ENCODE peak calls at places on chromosomes 3 and 15, in five cellular contexts. G is BE2C, C is heart right ventricle, V is Kasumi-1, P is iris pigment epithelial cell. Q is an unnamed sample.

GRCh38 chr3:177196473-177197040 is 725 bp downstream of the TBL1XR1 start:
- DNase-seq in G (peak; percentile 37), C (peak; percentile 25), V (peak; percentile 73), P (peak; percentile 67), Q (peak; percentile 62)

GRCh38 chr15:34984884-34985630 is 3.0 kb downstream of the ZNF770 start:
- DNase-seq in P (peak; percentile 67), V (no peak), G (no peak), C (no peak), Q (no peak)

GRCh38 chr15:25790003-25790660 is 73.0 kb downstream of the ATP10A start:
- DNase-seq in G (no peak), C (peak; percentile 49), P (peak; percentile 26), V (no peak), Q (no peak)

GRCh38 chr3:8563597-8563996 is 62.0 kb downstream of the LMCD1 start:
- DNase-seq in C (no peak), P (no peak), G (no peak), V (no peak), Q (no peak)

GRCh38 chr3:186985713-186986364 is 55.5 kb downstream of the ST6GAL1 start:
- DNase-seq in C (peak; percentile 25), P (no peak), G (peak; percentile 69), V (peak; percentile 99), Q (no peak)

GRCh38 chr15:76203766-76204557 is 107.3 kb downstream of the ETFA start:
- DNase-seq in C (no peak), P (no peak), V (no peak), G (no peak), Q (no peak)

GRCh38 chr3:194814878-194815357 is 129.2 kb downstream of the FAM43A start:
- DNase-seq in P (no peak), V (no peak), G (no peak), C (no peak), Q (no peak)

GRCh38 chr15:37095993-37096877 is 4.1 kb downstream of the MEIS2 start:
- DNase-seq in G (peak; percentile 25), C (no peak), V (no peak), P (peak; percentile 47), Q (no peak)

GRCh38 chr3:69149586-69149985 is 27.2 kb upstream of the LMOD3 start:
- DNase-seq in V (no peak), G (no peak), C (no peak), P (no peak), Q (no peak)

GRCh38 chr15:32028921-32029320 is 1.4 kb upstream of the CHRNA7 start:
- DNase-seq in C (no peak), G (peak; percentile 72), P (no peak), V (no peak), Q (no peak)

GRCh38 chr15:99911824-99912223 is 178.6 kb upstream of the LYSMD4 start:
- DNase-seq in V (no peak), G (no peak), C (no peak), P (no peak), Q (no peak)

GRCh38 chr3:155701882-155702465 is 42.9 kb downstream of the PLCH1 start:
- DNase-seq in C (no peak), G (no peak), P (peak; percentile 42), V (peak; percentile 92), Q (peak; percentile 19)

GRCh38 chr3:172987268-172987667 is 153.8 kb downstream of the SPATA16 start:
- DNase-seq in C (no peak), G (no peak), P (no peak), V (no peak), Q (no peak)

GRCh38 chr3:24185738-24186384 is 240.8 kb downstream of the NR1D2 start:
- DNase-seq in C (no peak), G (peak; percentile 27), P (peak; percentile 75), V (peak; percentile 63), Q (peak; percentile 10)

GRCh38 chr3:13707456-13707855 is 158.5 kb downstream of the FBLN2 start:
- DNase-seq in P (no peak), V (no peak), G (no peak), C (no peak), Q (no peak)

GRCh38 chr3:47113669-47114365 is 50.1 kb downstream of the SETD2 start:
- DNase-seq in C (no peak), P (peak; percentile 89), V (no peak), G (no peak), Q (no peak)

GRCh38 chr15:89017370-89018066 is 70.7 kb upstream of the ABHD2 start:
- DNase-seq in V (peak; percentile 78), P (peak; percentile 72), C (peak; percentile 79), G (peak; percentile 89), Q (peak; percentile 88)

GRCh38 chr3:197298858-197299854 is 744 bp upstream of the DLG1 start:
- DNase-seq in V (no peak), C (peak; percentile 26), P (peak; percentile 39), G (peak; percentile 20), Q (no peak)

GRCh38 chr3:80771085-80771484 is 990.4 kb downstream of the GBE1 start:
- DNase-seq in C (no peak), V (peak; percentile 21), P (no peak), G (peak; percentile 90), Q (peak; percentile 19)

GRCh38 chr3:128317698-128318231 is 148.9 kb downstream of the DNAJB8 start:
- DNase-seq in P (no peak), G (peak; percentile 62), V (no peak), C (no peak), Q (no peak)

GRCh38 chr15:40501487-40501886 is 30.7 kb downstream of the CHST14 start:
- DNase-seq in V (no peak), C (no peak), P (no peak), G (no peak), Q (no peak)

GRCh38 chr15:77486542-77487478 is 66.1 kb downstream of the HMG20A start:
- DNase-seq in V (no peak), G (no peak), C (no peak), P (no peak), Q (no peak)

GRCh38 chr3:15405448-15406050 is 21.8 kb downstream of the METTL6 start:
- DNase-seq in C (no peak), V (peak; percentile 84), G (no peak), P (peak; percentile 65), Q (peak; percentile 28)

GRCh38 chr15:57909388-57909787 is 156.1 kb downstream of the ALDH1A2 start:
- DNase-seq in V (no peak), P (no peak), C (no peak), G (no peak), Q (no peak)

GRCh38 chr3:138434276-138434874 is at the start of gene ESYT3:
- DNase-seq in G (peak; percentile 73), V (peak; percentile 68), P (peak; percentile 74), C (peak; percentile 69), Q (no peak)

GRCh38 chr15:71581406-71581930 is 228.9 kb upstream of the NR2E3 start:
- DNase-seq in P (no peak), V (no peak), C (no peak), G (no peak), Q (no peak)

GRCh38 chr3:5138214-5138981 is 16.3 kb downstream of the ARL8B start:
- DNase-seq in G (no peak), P (peak; percentile 67), V (no peak), C (no peak), Q (no peak)

GRCh38 chr15:70480196-70480856 is 283.0 kb downstream of the UACA start:
- DNase-seq in G (no peak), V (no peak), C (no peak), P (no peak), Q (no peak)

GRCh38 chr3:46946856-46947544 is 29.5 kb downstream of the CCDC12 start:
- DNase-seq in C (peak; percentile 40), G (peak; percentile 66), P (peak; percentile 65), V (no peak), Q (no peak)

GRCh38 chr3:182303169-182303568 is 490.1 kb upstream of the ATP11B start:
- DNase-seq in V (no peak), G (no peak), P (no peak), C (no peak), Q (no peak)

GRCh38 chr3:12553921-12554391 is 2.9 kb upstream of the MKRN2 start:
- DNase-seq in G (peak; percentile 38), P (peak; percentile 18), V (peak; percentile 57), C (peak; percentile 32), Q (no peak)

GRCh38 chr15:93164409-93164808 is 75.4 kb upstream of the RGMA start:
- DNase-seq in G (no peak), P (no peak), V (no peak), C (no peak), Q (no peak)

GRCh38 chr3:136277634-136278033 is 27.5 kb downstream of the PCCB start:
- DNase-seq in C (no peak), G (peak; percentile 35), V (no peak), P (no peak), Q (no peak)

GRCh38 chr3:195133462-195133861 is 137.5 kb downstream of the XXYLT1 start:
- DNase-seq in V (no peak), G (peak; percentile 84), P (no peak), C (no peak), Q (no peak)

GRCh38 chr3:154943981-154944380 is 136.1 kb upstream of the MME start:
- DNase-seq in C (no peak), V (no peak), G (no peak), P (no peak), Q (no peak)

GRCh38 chr15:60370804-60371700 is 26.7 kb downstream of the ANXA2 start:
- DNase-seq in V (no peak), C (no peak), P (peak; percentile 99), G (peak; percentile 59), Q (no peak)

GRCh38 chr15:29473621-29474105 is 204.0 kb upstream of the NSMCE3 start:
- DNase-seq in V (no peak), P (no peak), G (no peak), C (no peak), Q (no peak)

GRCh38 chr15:39539466-39539865 is 41.4 kb upstream of the THBS1 start:
- DNase-seq in C (no peak), V (no peak), G (no peak), P (no peak), Q (no peak)

Q was measured in naive thymus-derived CD4-positive, alpha-beta T cell.